ENCODE peak calls at places on chromosomes 7 and 10, in nine cellular contexts. X is tibial nerve; P is GM12891; U is naive B cell; V is IMR-90; L is Calu3; I is epithelial cell of esophagus; C is GM23248; A is stimulated activated CD4-positive, alpha-beta T cell treated with anti-CD3 and anti-CD28 coated beads, Interleukin-1b, Interleukin-23, amount 100 ng/mL, for 48 hours. J is an unnamed sample.

GRCh38 chr7:85564861-85565630 is 378.2 kb upstream of the SEMA3D start:
- DNase-seq in X (no peak), P (no peak), U (no peak), V (peak; percentile 12), L (no peak), I (no peak), C (peak; percentile 60), A (no peak), J (no peak)

GRCh38 chr7:148914208-148914777 is 30.2 kb upstream of the EZH2 start:
- DNase-seq in X (no peak), P (no peak), U (no peak), V (peak; percentile 85), L (peak; percentile 45), I (peak; percentile 81), C (peak; percentile 68), A (peak; percentile 71), J (no peak)

GRCh38 chr7:140924019-140924820 is 509 bp downstream of the BRAF start:
- DNase-seq in X (peak; percentile 51), P (peak; percentile 39), U (peak; percentile 95), V (peak; percentile 68), L (peak; percentile 74), I (peak; percentile 59), C (peak; percentile 80), A (peak; percentile 64), J (no peak)

GRCh38 chr10:42755028-42755451 is 27.6 kb upstream of the BMS1 start:
- DNase-seq in X (no peak), P (no peak), U (no peak), V (no peak), L (peak; percentile 42), I (no peak), C (no peak), A (no peak), J (no peak)

GRCh38 chr10:34954142-34954541 is 136.0 kb downstream of the CUL2 start:
- DNase-seq in X (no peak), P (no peak), U (no peak), V (no peak), L (peak; percentile 90), I (peak; percentile 96), C (no peak), A (no peak), J (no peak)

GRCh38 chr7:111650456-111650999 is 88.2 kb upstream of the IMMP2L start:
- DNase-seq in X (no peak), P (no peak), U (no peak), V (peak; percentile 17), L (peak; percentile 5), I (peak; percentile 73), C (peak; percentile 38), A (no peak), J (peak; percentile 48)

GRCh38 chr7:34044319-34044643 is 138.9 kb downstream of the BMPER start:
- DNase-seq in X (no peak), P (no peak), U (no peak), V (no peak), L (no peak), I (no peak), C (no peak), A (no peak), J (no peak)

GRCh38 chr10:103666109-103666508 is 172.6 kb downstream of the NEURL1 start:
- DNase-seq in X (no peak), P (no peak), U (no peak), V (peak; percentile 31), L (no peak), I (peak; percentile 48), C (peak; percentile 76), A (no peak), J (no peak)

GRCh38 chr10:51000164-51000563 is 74.1 kb upstream of the PRKG1 start:
- DNase-seq in X (no peak), P (no peak), U (no peak), V (peak; percentile 95), L (no peak), I (peak; percentile 53), C (peak; percentile 95), A (no peak), J (peak; percentile 92)

GRCh38 chr10:130243015-130243414 is 106.8 kb downstream of the GLRX3 start:
- DNase-seq in X (no peak), P (no peak), U (no peak), V (no peak), L (no peak), I (no peak), C (no peak), A (no peak), J (no peak)

GRCh38 chr10:99460070-99460469 is 29.6 kb upstream of the GOT1 start:
- DNase-seq in X (no peak), P (no peak), U (no peak), V (no peak), L (no peak), I (no peak), C (no peak), A (no peak), J (no peak)